ENCODE peak calls at places on chromosomes 3 and 15, in four cellular contexts. One of them, this sample, is unnamed.

GRCh38 chr3:185087419-185087818 is 65.4 kb downstream of the C3orf70 start:
- DNase-seq in GM12864: no peak
- DNase-seq in activated T-helper 1 cell treated with Interleukin-2 at 50 U/mL for 16 hours: no peak
- DNase-seq in transverse colon: no peak
- DNase-seq in this sample: no peak

GRCh38 chr3:66554178-66554577 is 53.4 kb upstream of the LRIG1 start:
- DNase-seq in activated T-helper 1 cell treated with Interleukin-2 at 50 U/mL for 16 hours: no peak
- DNase-seq in GM12864: no peak
- DNase-seq in transverse colon: no peak
- DNase-seq in this sample: no peak

GRCh38 chr3:33954956-33955355 is 156.5 kb downstream of the PDCD6IP start:
- DNase-seq in GM12864: no peak
- DNase-seq in activated T-helper 1 cell treated with Interleukin-2 at 50 U/mL for 16 hours: no peak
- DNase-seq in transverse colon: no peak
- DNase-seq in this sample: no peak

GRCh38 chr15:26771168-26771916 is 1.5 kb downstream of the GABRB3 start:
- DNase-seq in transverse colon: no peak
- DNase-seq in GM12864: no peak
- DNase-seq in activated T-helper 1 cell treated with Interleukin-2 at 50 U/mL for 16 hours: no peak
- DNase-seq in this sample: no peak

GRCh38 chr3:128283429-128283828 is 130.1 kb downstream of the EEFSEC start:
- DNase-seq in GM12864: no peak
- DNase-seq in activated T-helper 1 cell treated with Interleukin-2 at 50 U/mL for 16 hours: no peak
- DNase-seq in transverse colon: no peak
- DNase-seq in this sample: no peak

GRCh38 chr3:46849686-46850467 is 13.4 kb downstream of the MYL3 start:
- DNase-seq in activated T-helper 1 cell treated with Interleukin-2 at 50 U/mL for 16 hours: no peak
- DNase-seq in GM12864: no peak
- DNase-seq in transverse colon: no peak
- DNase-seq in this sample: no peak

GRCh38 chr3:102174312-102174712 is 260.5 kb upstream of the ZPLD1 start:
- DNase-seq in transverse colon: no peak
- DNase-seq in activated T-helper 1 cell treated with Interleukin-2 at 50 U/mL for 16 hours: no peak
- DNase-seq in GM12864: no peak
- DNase-seq in this sample: no peak

GRCh38 chr3:13092621-13093339 is 19.6 kb upstream of the IQSEC1 start:
- DNase-seq in activated T-helper 1 cell treated with Interleukin-2 at 50 U/mL for 16 hours: no peak
- DNase-seq in GM12864: no peak
- DNase-seq in transverse colon: no peak
- DNase-seq in this sample: no peak

GRCh38 chr3:128973988-128974564 is 19.8 kb downstream of the CFAP92 start:
- DNase-seq in transverse colon: no peak
- DNase-seq in GM12864: no peak
- DNase-seq in activated T-helper 1 cell treated with Interleukin-2 at 50 U/mL for 16 hours: no peak
- DNase-seq in this sample: no peak

GRCh38 chr3:113954091-113954685 is 6.4 kb downstream of the ZDHHC23 start:
- DNase-seq in transverse colon: no peak
- DNase-seq in activated T-helper 1 cell treated with Interleukin-2 at 50 U/mL for 16 hours: no peak
- DNase-seq in GM12864: no peak
- DNase-seq in this sample: no peak

GRCh38 chr3:177196473-177197040 is 725 bp downstream of the TBL1XR1 start:
- DNase-seq in transverse colon: peak
- DNase-seq in activated T-helper 1 cell treated with Interleukin-2 at 50 U/mL for 16 hours: peak
- DNase-seq in GM12864: no peak
- DNase-seq in this sample: peak